ENCODE peak calls at places on chromosomes 7 and 10, in six cellular contexts. One of them, this sample, is unnamed.
A peak's percentile ranks its signal among the peaks of the same experiment; 100 is the strongest.

GRCh38 chr10:104336829-104337526 is 1.3 kb downstream of the ITPRIP start:
- DNase-seq in heart right ventricle: no peak
- DNase-seq in BE2C: no peak
- DNase-seq in fibroblast of lung: peak; percentile 86
- DNase-seq in HCT116: no peak
- DNase-seq in CD4-positive, CD25-positive, alpha-beta regulatory T cell: no peak
- DNase-seq in this sample: no peak

GRCh38 chr7:54465095-54465494 is 77.1 kb upstream of the VSTM2A start:
- DNase-seq in HCT116: no peak
- DNase-seq in fibroblast of lung: no peak
- DNase-seq in heart right ventricle: no peak
- DNase-seq in CD4-positive, CD25-positive, alpha-beta regulatory T cell: no peak
- DNase-seq in BE2C: no peak
- DNase-seq in this sample: no peak

GRCh38 chr10:44083719-44084400 is 301.0 kb downstream of the CXCL12 start:
- DNase-seq in CD4-positive, CD25-positive, alpha-beta regulatory T cell: no peak
- DNase-seq in heart right ventricle: no peak
- DNase-seq in BE2C: no peak
- DNase-seq in HCT116: no peak
- DNase-seq in fibroblast of lung: no peak
- DNase-seq in this sample: no peak

GRCh38 chr10:15084502-15084922 is 4.1 kb downstream of the ACBD7 start:
- DNase-seq in BE2C: peak; percentile 40
- DNase-seq in HCT116: peak; percentile 64
- DNase-seq in CD4-positive, CD25-positive, alpha-beta regulatory T cell: no peak
- DNase-seq in heart right ventricle: no peak
- DNase-seq in fibroblast of lung: peak; percentile 99
- DNase-seq in this sample: peak; percentile 84

GRCh38 chr10:4351723-4352565 is 474.1 kb upstream of the AKR1E2 start:
- DNase-seq in HCT116: no peak
- DNase-seq in fibroblast of lung: peak; percentile 73
- DNase-seq in heart right ventricle: no peak
- DNase-seq in BE2C: no peak
- DNase-seq in CD4-positive, CD25-positive, alpha-beta regulatory T cell: no peak
- DNase-seq in this sample: no peak

GRCh38 chr10:70445718-70446485 is 4.4 kb upstream of the NODAL start:
- DNase-seq in HCT116: no peak
- DNase-seq in CD4-positive, CD25-positive, alpha-beta regulatory T cell: no peak
- DNase-seq in heart right ventricle: no peak
- DNase-seq in fibroblast of lung: peak; percentile 85
- DNase-seq in BE2C: no peak
- DNase-seq in this sample: peak; percentile 54

GRCh38 chr7:76428868-76429805 is 4.4 kb downstream of the ZP3 start:
- DNase-seq in heart right ventricle: no peak
- DNase-seq in HCT116: no peak
- DNase-seq in BE2C: no peak
- DNase-seq in CD4-positive, CD25-positive, alpha-beta regulatory T cell: no peak
- DNase-seq in fibroblast of lung: no peak
- DNase-seq in this sample: peak; percentile 90

GRCh38 chr7:129896568-129897382 is 56.0 kb downstream of the UBE2H start:
- DNase-seq in heart right ventricle: no peak
- DNase-seq in HCT116: no peak
- DNase-seq in fibroblast of lung: peak; percentile 79
- DNase-seq in CD4-positive, CD25-positive, alpha-beta regulatory T cell: no peak
- DNase-seq in BE2C: no peak
- DNase-seq in this sample: no peak

GRCh38 chr10:83522881-83523386 is 616.4 kb upstream of the GHITM start:
- DNase-seq in heart right ventricle: no peak
- DNase-seq in BE2C: no peak
- DNase-seq in CD4-positive, CD25-positive, alpha-beta regulatory T cell: no peak
- DNase-seq in HCT116: no peak
- DNase-seq in fibroblast of lung: peak; percentile 99
- DNase-seq in this sample: no peak

GRCh38 chr7:115299379-115300038 is 377.6 kb downstream of the MDFIC start:
- DNase-seq in fibroblast of lung: peak; percentile 6
- DNase-seq in heart right ventricle: no peak
- DNase-seq in HCT116: no peak
- DNase-seq in BE2C: no peak
- DNase-seq in CD4-positive, CD25-positive, alpha-beta regulatory T cell: no peak
- DNase-seq in this sample: no peak

GRCh38 chr10:126650164-126650563 is 20.3 kb downstream of the C10orf90 start:
- DNase-seq in BE2C: no peak
- DNase-seq in CD4-positive, CD25-positive, alpha-beta regulatory T cell: no peak
- DNase-seq in fibroblast of lung: peak; percentile 60
- DNase-seq in heart right ventricle: no peak
- DNase-seq in HCT116: no peak
- DNase-seq in this sample: no peak

GRCh38 chr7:101702362-101702850 is 73.3 kb upstream of the MYL10 start:
- DNase-seq in heart right ventricle: no peak
- DNase-seq in CD4-positive, CD25-positive, alpha-beta regulatory T cell: no peak
- DNase-seq in HCT116: peak; percentile 23
- DNase-seq in BE2C: no peak
- DNase-seq in fibroblast of lung: no peak
- DNase-seq in this sample: no peak

GRCh38 chr10:43885842-43886241 is 237.2 kb upstream of the ZNF32 start:
- DNase-seq in CD4-positive, CD25-positive, alpha-beta regulatory T cell: no peak
- DNase-seq in BE2C: no peak
- DNase-seq in fibroblast of lung: no peak
- DNase-seq in HCT116: no peak
- DNase-seq in heart right ventricle: no peak
- DNase-seq in this sample: no peak

GRCh38 chr7:150401861-150402631 is 22.9 kb downstream of the ZNF775 start:
- DNase-seq in CD4-positive, CD25-positive, alpha-beta regulatory T cell: no peak
- DNase-seq in HCT116: no peak
- DNase-seq in BE2C: no peak
- DNase-seq in fibroblast of lung: no peak
- DNase-seq in heart right ventricle: no peak
- DNase-seq in this sample: no peak

GRCh38 chr7:877312-878232 is 1.2 kb downstream of the GET4 start:
- DNase-seq in BE2C: no peak
- DNase-seq in fibroblast of lung: no peak
- DNase-seq in heart right ventricle: no peak
- DNase-seq in CD4-positive, CD25-positive, alpha-beta regulatory T cell: no peak
- DNase-seq in HCT116: no peak
- DNase-seq in this sample: peak; percentile 11

GRCh38 chr10:80405636-80406035 is 2.7 kb upstream of the PRXL2A start:
- DNase-seq in fibroblast of lung: no peak
- DNase-seq in CD4-positive, CD25-positive, alpha-beta regulatory T cell: no peak
- DNase-seq in BE2C: no peak
- DNase-seq in HCT116: no peak
- DNase-seq in heart right ventricle: no peak
- DNase-seq in this sample: peak; percentile 54

GRCh38 chr7:14835399-14835798 is 67.2 kb downstream of the DGKB start:
- DNase-seq in BE2C: no peak
- DNase-seq in HCT116: no peak
- DNase-seq in heart right ventricle: no peak
- DNase-seq in fibroblast of lung: no peak
- DNase-seq in CD4-positive, CD25-positive, alpha-beta regulatory T cell: no peak
- DNase-seq in this sample: no peak

DNA sequence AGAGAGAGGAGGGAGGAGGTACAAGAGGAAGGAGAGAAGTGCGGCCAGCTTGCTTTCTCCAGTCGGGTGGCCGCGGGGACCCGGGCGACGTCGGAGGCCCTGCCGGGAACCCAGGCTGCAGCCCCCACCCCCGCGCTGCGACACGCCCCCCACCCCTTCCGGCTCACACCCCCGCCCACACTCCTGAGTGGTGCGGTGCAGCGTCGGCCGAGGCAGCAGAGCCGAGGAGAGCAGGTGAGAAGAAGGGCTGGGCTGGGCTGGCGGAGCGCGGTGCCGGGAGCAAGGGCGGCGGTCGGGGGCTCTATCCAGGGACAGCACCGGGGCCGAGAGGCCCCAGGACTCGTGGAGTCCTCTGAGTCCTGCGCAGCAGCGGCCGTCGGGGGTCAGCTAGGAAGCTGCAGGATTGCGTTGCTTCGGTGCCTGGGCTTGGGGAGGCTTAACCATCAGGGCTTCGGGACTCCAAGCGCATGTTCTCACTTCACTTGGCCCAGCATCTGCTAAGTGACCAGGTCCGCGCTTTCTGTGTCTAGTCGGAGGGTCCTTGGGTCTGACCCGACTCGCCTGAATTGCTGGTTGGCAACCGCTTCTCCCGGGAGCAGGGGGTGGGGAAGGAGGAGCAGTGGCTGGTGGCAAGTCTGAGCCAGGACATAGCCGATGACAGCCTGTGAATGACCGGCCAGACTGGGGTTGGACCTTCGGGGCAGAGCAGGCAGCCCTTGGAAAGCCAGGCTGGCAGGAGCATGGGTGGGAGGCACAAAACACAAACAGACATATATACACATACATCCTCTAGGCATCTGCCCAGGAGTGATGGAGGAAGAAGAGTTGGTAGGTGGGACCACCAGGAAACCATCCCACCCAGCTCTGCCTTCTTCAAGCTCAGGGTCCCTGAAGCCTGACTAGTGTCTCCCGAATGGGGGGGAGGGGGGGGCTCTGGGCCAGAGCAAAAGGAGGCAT is 683 bp downstream of the CHAT start:
- DNase-seq in HCT116: no peak
- DNase-seq in fibroblast of lung: no peak
- DNase-seq in CD4-positive, CD25-positive, alpha-beta regulatory T cell: no peak
- DNase-seq in BE2C: no peak
- DNase-seq in heart right ventricle: no peak
- DNase-seq in this sample: no peak
- H3K27me3 ChIP-seq in HCT116: no peaks in the 10 kb centered on the region
- H3K27me3 ChIP-seq in fibroblast of lung: peaks cover 50% of the 10 kb centered on the region
- H3K27me3 ChIP-seq in CD4-positive, CD25-positive, alpha-beta regulatory T cell: peaks cover 10% of the 10 kb centered on the region
- H3K27me3 ChIP-seq in BE2C: peaks cover 6% of the 10 kb centered on the region
- H3K27me3 ChIP-seq in heart right ventricle: peaks cover 100% of the 10 kb centered on the region
- H3K27me3 ChIP-seq in this sample: no peaks in the 10 kb centered on the region

GRCh38 chr7:44158060-44158872 is 17.1 kb upstream of the MYL7 start:
- DNase-seq in fibroblast of lung: no peak
- DNase-seq in CD4-positive, CD25-positive, alpha-beta regulatory T cell: no peak
- DNase-seq in BE2C: peak; percentile 31
- DNase-seq in HCT116: no peak
- DNase-seq in heart right ventricle: no peak
- DNase-seq in this sample: no peak

GRCh38 chr7:44158873-44159631 is 17.9 kb upstream of the MYL7 start:
- DNase-seq in HCT116: no peak
- DNase-seq in BE2C: no peak
- DNase-seq in fibroblast of lung: no peak
- DNase-seq in heart right ventricle: no peak
- DNase-seq in CD4-positive, CD25-positive, alpha-beta regulatory T cell: no peak
- DNase-seq in this sample: no peak

GRCh38 chr7:44155191-44156185 is 14.4 kb upstream of the MYL7 start:
- DNase-seq in CD4-positive, CD25-positive, alpha-beta regulatory T cell: no peak
- DNase-seq in BE2C: no peak
- DNase-seq in HCT116: no peak
- DNase-seq in heart right ventricle: no peak
- DNase-seq in fibroblast of lung: no peak
- DNase-seq in this sample: no peak

GRCh38 chr7:44156453-44157010 is 15.4 kb upstream of the MYL7 start:
- DNase-seq in BE2C: no peak
- DNase-seq in heart right ventricle: no peak
- DNase-seq in HCT116: no peak
- DNase-seq in fibroblast of lung: no peak
- DNase-seq in CD4-positive, CD25-positive, alpha-beta regulatory T cell: no peak
- DNase-seq in this sample: no peak

DNA sequence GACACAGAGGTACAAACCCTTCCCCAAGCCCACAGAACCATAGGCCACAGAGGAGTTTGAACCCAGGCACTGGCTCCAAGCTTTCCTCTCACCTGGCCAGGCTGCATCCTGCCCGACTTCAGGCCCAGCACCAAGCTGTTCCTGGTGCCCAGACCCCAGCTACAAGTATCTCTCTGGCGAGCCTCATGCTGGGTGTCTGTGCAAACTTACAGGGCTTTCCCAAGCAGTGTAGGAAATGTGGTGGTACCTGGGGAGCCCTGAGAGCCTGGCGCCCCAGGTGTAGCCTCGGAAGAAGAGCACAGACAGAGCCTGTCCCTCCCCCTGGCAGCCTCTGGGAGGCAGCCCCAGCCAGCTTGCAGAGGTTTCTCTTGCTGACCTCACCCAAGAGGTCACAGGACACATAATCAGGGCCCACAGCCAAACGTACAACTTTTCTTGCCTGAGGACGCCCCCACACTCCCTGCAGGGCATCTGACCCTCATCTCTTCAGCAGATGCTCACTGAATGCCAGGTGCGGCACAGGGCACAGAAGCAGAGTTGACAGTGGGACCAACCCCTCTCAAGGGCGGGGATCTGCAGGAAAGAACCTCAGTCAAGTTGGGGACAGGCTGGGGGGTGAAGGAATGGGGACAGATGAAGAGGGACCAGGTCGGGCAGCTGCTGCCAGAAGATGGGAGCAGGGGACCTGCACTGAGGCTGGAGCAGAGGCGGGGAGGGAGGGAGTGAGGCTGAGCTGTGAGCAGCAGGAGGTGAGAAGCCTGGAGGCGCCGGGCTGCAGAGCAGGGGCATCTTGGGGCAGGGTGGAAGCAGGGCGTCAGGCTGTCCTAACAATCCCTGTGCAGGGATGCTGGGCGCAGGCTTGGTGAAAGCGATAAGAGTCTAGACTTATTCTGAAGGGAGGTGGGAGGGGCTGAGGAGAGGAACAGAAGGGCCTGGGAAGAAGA is 16.3 kb upstream of the MYL7 start:
- DNase-seq in BE2C: no peak
- DNase-seq in heart right ventricle: no peak
- DNase-seq in HCT116: no peak
- DNase-seq in fibroblast of lung: no peak
- DNase-seq in CD4-positive, CD25-positive, alpha-beta regulatory T cell: no peak
- DNase-seq in this sample: no peak
- H3K4me1 ChIP-seq in BE2C: no peaks in the 10 kb centered on the region
- H3K4me1 ChIP-seq in heart right ventricle: no peaks in the 10 kb centered on the region
- H3K4me1 ChIP-seq in HCT116: no peaks in the 10 kb centered on the region
- H3K4me1 ChIP-seq in fibroblast of lung: no peaks in the 10 kb centered on the region
- H3K4me1 ChIP-seq in CD4-positive, CD25-positive, alpha-beta regulatory T cell: no peaks in the 10 kb centered on the region
- H3K4me1 ChIP-seq in this sample: peaks cover under 1% of the 10 kb centered on the region

GRCh38 chr10:101290415-101290814 is 61.2 kb upstream of the LBX1 start:
- DNase-seq in BE2C: no peak
- DNase-seq in heart right ventricle: no peak
- DNase-seq in CD4-positive, CD25-positive, alpha-beta regulatory T cell: no peak
- DNase-seq in HCT116: no peak
- DNase-seq in fibroblast of lung: no peak
- DNase-seq in this sample: no peak
- H3K27me3 ChIP-seq in BE2C: no peaks in the 10 kb centered on the region
- H3K27me3 ChIP-seq in heart right ventricle: peaks cover 81% of the 10 kb centered on the region
- H3K27me3 ChIP-seq in CD4-positive, CD25-positive, alpha-beta regulatory T cell: peaks cover 36% of the 10 kb centered on the region
- H3K27me3 ChIP-seq in HCT116: no peaks in the 10 kb centered on the region
- H3K27me3 ChIP-seq in fibroblast of lung: peaks cover 35% of the 10 kb centered on the region
- H3K27me3 ChIP-seq in this sample: no peaks in the 10 kb centered on the region

DNA sequence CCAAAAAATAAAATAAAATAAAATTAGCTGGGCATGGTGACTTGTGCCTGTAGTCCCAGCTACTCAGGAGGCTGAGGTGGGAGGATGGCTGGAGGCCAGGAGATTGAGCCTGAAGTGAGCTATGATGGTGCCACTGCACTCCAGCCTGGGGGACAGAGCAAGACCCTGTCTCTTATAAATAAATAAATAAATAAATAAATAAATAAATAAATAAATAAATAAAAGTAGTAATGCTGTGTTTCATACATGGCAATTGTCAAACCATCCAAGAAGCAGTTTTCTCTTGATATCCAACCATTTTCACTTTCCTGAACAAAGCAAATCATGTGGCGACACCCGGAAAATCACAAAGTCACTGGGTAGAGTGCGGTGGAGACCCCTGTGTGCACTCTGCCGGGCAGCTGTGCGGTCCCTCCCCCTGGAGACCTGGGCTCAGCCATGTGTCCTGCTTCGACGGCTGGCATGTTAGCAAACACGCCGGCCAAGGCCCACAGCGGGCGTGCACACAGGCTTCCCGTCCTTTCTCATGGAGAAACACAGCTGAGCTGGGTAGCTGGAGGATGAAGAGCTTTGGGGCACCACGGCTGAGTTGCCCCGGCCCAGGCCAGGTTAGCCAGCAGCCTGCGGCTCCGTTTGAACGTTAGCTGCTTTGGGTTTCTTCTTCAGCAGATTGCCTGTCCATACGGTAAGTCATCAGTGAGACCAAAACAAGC is 22.3 kb upstream of the RNF32 start:
- DNase-seq in heart right ventricle: no peak
- DNase-seq in BE2C: no peak
- DNase-seq in HCT116: no peak
- DNase-seq in fibroblast of lung: no peak
- DNase-seq in CD4-positive, CD25-positive, alpha-beta regulatory T cell: no peak
- DNase-seq in this sample: no peak
- H3K4me1 ChIP-seq in heart right ventricle: no peaks in the 10 kb centered on the region
- H3K4me1 ChIP-seq in BE2C: no peaks in the 10 kb centered on the region
- H3K4me1 ChIP-seq in HCT116: no peaks in the 10 kb centered on the region
- H3K4me1 ChIP-seq in fibroblast of lung: no peaks in the 10 kb centered on the region
- H3K4me1 ChIP-seq in CD4-positive, CD25-positive, alpha-beta regulatory T cell: peaks cover 2% of the 10 kb centered on the region
- H3K4me1 ChIP-seq in this sample: no peaks in the 10 kb centered on the region

This sample was measured in SJCRH30.